ENCODE peak calls at places on chromosomes 1 and 21, in nine cellular contexts. D is right lobe of liver, F is gastrocnemius medialis, G is astrocyte of the spinal cord, W is GM23338, T is A549, Z is PC-9, R is adrenal gland, I is AG09309. O is an unnamed sample.

GRCh38 chr1:157116735-157117103 is 17.1 kb upstream of the ETV3L start:
- DNase-seq in D (no peak), F (no peak), G (no peak), W (no peak), T (no peak), Z (no peak), R (no peak), I (no peak), O (no peak)

GRCh38 chr1:19073311-19074186 is 117.1 kb upstream of the IFFO2 start:
- DNase-seq in D (peak; percentile 89), F (peak; percentile 79), G (no peak), W (no peak), T (no peak), Z (no peak), R (no peak), I (no peak), O (no peak)

GRCh38 chr1:100249155-100249536 is 488 bp downstream of the DBT start:
- DNase-seq in D (no peak), F (no peak), G (no peak), W (peak; percentile 56), T (no peak), Z (no peak), R (no peak), I (no peak), O (no peak)

GRCh38 chr1:204685236-204686006 is at the start of gene LRRN2:
- DNase-seq in D (no peak), F (no peak), G (no peak), W (peak; percentile 47), T (peak; percentile 60), Z (no peak), R (no peak), I (no peak), O (no peak)

GRCh38 chr1:40625076-40625475 is 40.4 kb downstream of the RIMS3 start:
- DNase-seq in D (peak; percentile 62), F (no peak), G (peak; percentile 4), W (peak; percentile 33), T (no peak), Z (no peak), R (peak; percentile 67), I (no peak), O (no peak)

GRCh38 chr1:204524986-204525385 is 8.8 kb downstream of the MDM4 start:
- DNase-seq in D (no peak), F (no peak), G (no peak), W (no peak), T (no peak), Z (no peak), R (no peak), I (no peak), O (no peak)

GRCh38 chr1:223504741-223505140 is 111.5 kb downstream of the CCDC185 start:
- DNase-seq in D (no peak), F (no peak), G (peak; percentile 88), W (no peak), T (no peak), Z (no peak), R (peak; percentile 43), I (peak; percentile 73), O (peak; percentile 58)

GRCh38 chr1:170402451-170403311 is 129.3 kb upstream of the GORAB start:
- DNase-seq in D (no peak), F (peak; percentile 19), G (no peak), W (no peak), T (no peak), Z (no peak), R (no peak), I (no peak), O (peak; percentile 38)

GRCh38 chr1:26391450-26391849 is 18.9 kb upstream of the ZNF683 start:
- DNase-seq in D (no peak), F (no peak), G (peak; percentile 45), W (peak; percentile 79), T (peak; percentile 68), Z (peak; percentile 46), R (no peak), I (no peak), O (peak; percentile 56)

GRCh38 chr1:145845514-145846161 is at the start of gene NUDT17:
- DNase-seq in D (peak; percentile 83), F (peak; percentile 74), G (peak; percentile 74), W (peak; percentile 92), T (peak; percentile 93), Z (peak; percentile 48), R (peak; percentile 82), I (no peak), O (peak; percentile 75)

GRCh38 chr1:94773296-94773809 is 46.8 kb upstream of the SLC44A3 start:
- DNase-seq in D (no peak), F (no peak), G (no peak), W (no peak), T (no peak), Z (peak; percentile 31), R (no peak), I (no peak), O (no peak)

GRCh38 chr1:190084552-190084951 is 393.1 kb downstream of the BRINP3 start:
- DNase-seq in D (no peak), F (no peak), G (no peak), W (peak; percentile 90), T (no peak), Z (no peak), R (no peak), I (no peak), O (no peak)

GRCh38 chr1:231016234-231016633 is 23.8 kb downstream of the FAM89A start:
- DNase-seq in D (no peak), F (no peak), G (no peak), W (no peak), T (no peak), Z (no peak), R (no peak), I (no peak), O (peak; percentile 20)

GRCh38 chr1:24567792-24568388 is 12.0 kb downstream of the NCMAP start:
- DNase-seq in D (peak; percentile 92), F (no peak), G (no peak), W (peak; percentile 65), T (peak; percentile 36), Z (peak; percentile 81), R (no peak), I (no peak), O (no peak)

GRCh38 chr1:201999625-202000238 is 10.7 kb upstream of the ELF3 start:
- DNase-seq in D (no peak), F (no peak), G (peak; percentile 40), W (peak; percentile 90), T (peak; percentile 89), Z (peak; percentile 60), R (no peak), I (no peak), O (peak; percentile 45)

GRCh38 chr1:167949770-167950169 is 12.9 kb upstream of the MPC2 start:
- DNase-seq in D (no peak), F (no peak), G (no peak), W (no peak), T (no peak), Z (no peak), R (no peak), I (no peak), O (peak; percentile 75)

GRCh38 chr1:85576642-85577420 is 3.7 kb upstream of the CCN1 start:
- DNase-seq in D (peak; percentile 80), F (peak; percentile 78), G (peak; percentile 94), W (peak; percentile 95), T (peak; percentile 43), Z (peak; percentile 74), R (peak; percentile 81), I (no peak), O (peak; percentile 91)
- TF ChIP-seq CTCF in D (peak; percentile 78), F (peak; percentile 89), G (peak; percentile 56), W (peak; percentile 53), T (peak; percentile 60), Z (peak; percentile 79), R (peak; percentile 75), I (peak; percentile 34), O (peak; percentile 67)

GRCh38 chr1:234724517-234725176 is 114.7 kb upstream of the IRF2BP2 start:
- DNase-seq in D (peak; percentile 92), F (peak; percentile 80), G (no peak), W (no peak), T (peak; percentile 82), Z (no peak), R (peak; percentile 87), I (no peak), O (no peak)
- TF ChIP-seq CTCF in D (no peak), F (no peak), G (no peak), W (no peak), T (no peak), Z (no peak), R (no peak), I (no peak), O (no peak)

GRCh38 chr1:984476-984814 is 2.6 kb upstream of the PERM1 start:
- DNase-seq in D (no peak), F (peak; percentile 13), G (no peak), W (no peak), T (no peak), Z (no peak), R (no peak), I (no peak), O (no peak)
- TF ChIP-seq CTCF in D (no peak), F (no peak), G (no peak), W (peak; percentile 12), T (peak; percentile 30), Z (no peak), R (no peak), I (no peak), O (no peak)

DNA sequence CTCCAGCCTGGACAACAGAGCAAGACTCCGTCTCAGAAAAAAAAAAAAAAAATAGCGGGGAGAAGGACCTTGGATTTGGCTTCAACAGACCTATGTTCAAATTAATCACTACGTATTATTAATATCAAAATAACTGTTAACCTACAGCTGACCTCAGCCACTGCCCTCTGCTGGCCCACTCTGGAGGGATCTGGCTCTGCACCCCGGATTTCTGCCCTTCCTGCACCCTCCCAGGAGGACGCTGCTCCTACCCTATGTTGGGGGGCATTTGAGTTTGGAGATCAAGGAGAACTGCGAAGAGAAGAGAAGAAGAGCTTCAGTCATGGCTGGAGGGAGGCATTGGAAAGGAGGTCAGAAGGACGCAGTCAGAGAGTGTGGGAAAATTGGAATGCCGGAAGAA is 96.7 kb downstream of the PSMG1 start:
- DNase-seq in D (no peak), F (no peak), G (no peak), W (no peak), T (no peak), Z (no peak), R (no peak), I (no peak), O (no peak)
- TF ChIP-seq CTCF in D (no peak), F (no peak), G (peak; percentile 16), W (peak; percentile 42), T (peak; percentile 12), Z (no peak), R (no peak), I (no peak), O (peak; percentile 6)

DNA sequence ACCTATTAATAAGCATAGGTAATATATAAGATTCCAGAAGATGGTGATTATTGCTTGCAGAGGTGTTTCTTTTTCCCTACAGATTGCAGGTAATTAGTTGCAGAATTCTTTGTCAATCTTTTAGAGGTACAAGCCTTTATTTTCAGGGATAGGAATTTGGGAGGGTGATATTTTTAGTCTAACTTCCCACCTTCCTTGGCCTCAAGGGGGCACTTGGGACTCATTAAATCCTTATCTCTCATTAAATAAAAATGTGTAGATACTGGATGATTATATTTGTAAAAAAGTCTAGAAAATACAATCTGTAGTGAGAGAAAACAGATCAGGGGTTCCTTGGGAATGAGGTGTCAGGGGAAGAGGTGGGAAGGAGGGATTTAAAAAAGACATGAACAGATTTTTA is 179.2 kb downstream of the PATJ start:
- DNase-seq in D (no peak), F (no peak), G (peak; percentile 8), W (peak; percentile 53), T (no peak), Z (no peak), R (no peak), I (no peak), O (no peak)
- TF ChIP-seq CTCF in D (peak; percentile 9), F (no peak), G (peak; percentile 50), W (peak; percentile 66), T (no peak), Z (peak; percentile 42), R (no peak), I (peak; percentile 20), O (peak; percentile 14)

GRCh38 chr21:33265664-33266049 is 510 bp upstream of the IL10RB start:
- DNase-seq in D (peak; percentile 61), F (peak; percentile 56), G (no peak), W (peak; percentile 65), T (no peak), Z (peak; percentile 57), R (peak; percentile 32), I (no peak), O (peak; percentile 50)
- TF ChIP-seq CTCF in D (no peak), F (no peak), G (no peak), W (no peak), T (no peak), Z (no peak), R (no peak), I (no peak), O (no peak)